ENCODE peak calls at places on chromosomes 13 and 19, in five cellular contexts. J is CD4-positive, alpha-beta T cell; X is neural crest cell; C is AG04449; K is mesothelial cell of epicardium. W is an unnamed sample.

GRCh38 chr13:111329641-111330040 is 9.2 kb downstream of the TEX29 start:
- DNase-seq in J (no peak), X (no peak), C (no peak), K (no peak), W (no peak)

GRCh38 chr19:1133471-1133929 is 29.7 kb downstream of the GPX4 start:
- DNase-seq in J (peak; percentile 63), X (no peak), C (no peak), K (no peak), W (no peak)

GRCh38 chr13:77874406-77874805 is 44.2 kb downstream of the EDNRB start:
- DNase-seq in J (no peak), X (no peak), C (no peak), K (no peak), W (no peak)

GRCh38 chr13:107518292-107518691 is 697.0 kb downstream of the LIG4 start:
- DNase-seq in J (no peak), X (no peak), C (no peak), K (no peak), W (no peak)

GRCh38 chr13:110520431-110521295 is 40.9 kb downstream of the RAB20 start:
- DNase-seq in J (no peak), X (no peak), C (no peak), K (no peak), W (no peak)

GRCh38 chr19:1113278-1113985 is 9.6 kb downstream of the GPX4 start:
- DNase-seq in J (peak; percentile 78), X (peak; percentile 95), C (peak; percentile 47), K (peak; percentile 92), W (peak; percentile 92)

GRCh38 chr13:61146158-61146557 is 269.5 kb downstream of the PCDH20 start:
- DNase-seq in J (no peak), X (no peak), C (no peak), K (no peak), W (no peak)

GRCh38 chr19:51703655-51704515 is 10.8 kb downstream of the SPACA6 start:
- DNase-seq in J (peak; percentile 94), X (peak; percentile 93), C (peak; percentile 53), K (peak; percentile 93), W (peak; percentile 82)

GRCh38 chr13:93003531-93003930 is 223.1 kb upstream of the GPC6 start:
- DNase-seq in J (no peak), X (no peak), C (no peak), K (no peak), W (no peak)

GRCh38 chr19:489418-490196 is 6.7 kb upstream of the MADCAM1 start:
- DNase-seq in J (no peak), X (no peak), C (no peak), K (no peak), W (no peak)

GRCh38 chr19:46976845-46977320 is 42.8 kb upstream of the NPAS1 start:
- DNase-seq in J (no peak), X (no peak), C (no peak), K (no peak), W (peak; percentile 74)

GRCh38 chr19:1087813-1088418 is 7.3 kb downstream of the POLR2E start:
- DNase-seq in J (peak; percentile 52), X (no peak), C (no peak), K (no peak), W (no peak)

GRCh38 chr13:87536499-87536898 is 134.7 kb upstream of the SLITRK5 start:
- DNase-seq in J (no peak), X (no peak), C (no peak), K (no peak), W (no peak)

GRCh38 chr19:42074513-42075363 is 1.2 kb upstream of the ZNF574 start:
- DNase-seq in J (no peak), X (no peak), C (no peak), K (no peak), W (no peak)

GRCh38 chr13:27493981-27494380 is 43.6 kb upstream of the MTIF3 start:
- DNase-seq in J (no peak), X (no peak), C (no peak), K (no peak), W (no peak)

GRCh38 chr13:73300718-73301425 is 242.1 kb downstream of the KLF5 start:
- DNase-seq in J (no peak), X (no peak), C (no peak), K (no peak), W (no peak)

GRCh38 chr19:17677002-17677401 is 11.2 kb downstream of the UNC13A start:
- DNase-seq in J (no peak), X (no peak), C (no peak), K (no peak), W (no peak)

GRCh38 chr13:41960195-41960699 is 662 bp downstream of the VWA8 start:
- DNase-seq in J (no peak), X (no peak), C (no peak), K (no peak), W (peak; percentile 5)

GRCh38 chr19:28359819-28360414 is 853.0 kb downstream of the UQCRFS1 start:
- DNase-seq in J (no peak), X (no peak), C (no peak), K (no peak), W (no peak)

GRCh38 chr13:66748712-66749111 is 481.4 kb downstream of the PCDH9 start:
- DNase-seq in J (no peak), X (no peak), C (no peak), K (no peak), W (no peak)

GRCh38 chr13:90272356-90272755 is 1075.1 kb upstream of the MIR17HG start:
- DNase-seq in J (no peak), X (no peak), C (no peak), K (no peak), W (peak; percentile 31)

GRCh38 chr13:63864171-63864902 is 2448.7 kb upstream of the PCDH20 start:
- DNase-seq in J (no peak), X (no peak), C (no peak), K (no peak), W (no peak)

GRCh38 chr19:38614289-38614688 is 3.5 kb downstream of the MAP4K1 start:
- DNase-seq in J (no peak), X (no peak), C (no peak), K (no peak), W (no peak)

GRCh38 chr19:20067898-20068297 is 9.9 kb upstream of the ZNF90 start:
- DNase-seq in J (no peak), X (no peak), C (no peak), K (no peak), W (no peak)

GRCh38 chr13:102693781-102694180 is 1.1 kb downstream of the METTL21C start:
- DNase-seq in J (no peak), X (no peak), C (no peak), K (no peak), W (peak; percentile 32)

GRCh38 chr19:49564616-49565045 is 15.7 kb downstream of the NOSIP start:
- DNase-seq in J (no peak), X (no peak), C (no peak), K (no peak), W (no peak)

GRCh38 chr19:7748756-7749155 is 1.4 kb upstream of the CD209 start:
- DNase-seq in J (no peak), X (no peak), C (no peak), K (no peak), W (peak; percentile 13)

GRCh38 chr19:9934132-9934950 is 2.0 kb downstream of the OLFM2 start:
- DNase-seq in J (peak; percentile 80), X (peak; percentile 95), C (no peak), K (peak; percentile 82), W (peak; percentile 45)

GRCh38 chr13:45209229-45209628 is 8.4 kb upstream of the KCTD4 start:
- DNase-seq in J (no peak), X (no peak), C (no peak), K (no peak), W (no peak)

GRCh38 chr19:1884719-1885334 is 469 bp downstream of the ABHD17A start:
- DNase-seq in J (no peak), X (no peak), C (no peak), K (no peak), W (no peak)

GRCh38 chr13:46844431-46844830 is 47.5 kb upstream of the ESD start:
- DNase-seq in J (no peak), X (no peak), C (no peak), K (no peak), W (no peak)

GRCh38 chr13:75635101-75635620 is 969 bp upstream of the LMO7 start:
- DNase-seq in J (no peak), X (no peak), C (no peak), K (no peak), W (peak; percentile 48)

GRCh38 chr13:86882107-86882506 is 789.1 kb upstream of the SLITRK5 start:
- DNase-seq in J (no peak), X (no peak), C (no peak), K (no peak), W (no peak)

GRCh38 chr19:53553865-53554791 is 16.2 kb downstream of the ZNF331 start:
- DNase-seq in J (peak; percentile 85), X (no peak), C (no peak), K (no peak), W (peak; percentile 72)

GRCh38 chr19:55196803-55197202 is 12.5 kb downstream of the PTPRH start:
- DNase-seq in J (no peak), X (no peak), C (no peak), K (no peak), W (peak; percentile 11)

GRCh38 chr19:2429917-2430570 is 2.7 kb upstream of the TIMM13 start:
- DNase-seq in J (no peak), X (no peak), C (no peak), K (no peak), W (no peak)

GRCh38 chr13:32878172-32878571 is 138.1 kb upstream of the KL start:
- DNase-seq in J (no peak), X (no peak), C (no peak), K (no peak), W (peak; percentile 39)

GRCh38 chr19:48363500-48363809 is 285 bp downstream of the TMEM143 start:
- DNase-seq in J (no peak), X (no peak), C (no peak), K (no peak), W (no peak)

GRCh38 chr19:4580021-4580901 is 20.8 kb upstream of the SEMA6B start:
- DNase-seq in J (no peak), X (no peak), C (no peak), K (no peak), W (no peak)
- TF ChIP-seq CTCF in J (no peak), X (no peak), C (peak; percentile 31), K (no peak), W (peak; percentile 45)

GRCh38 chr13:30959678-30960077 is 27.2 kb downstream of the TEX26 start:
- DNase-seq in J (no peak), X (no peak), C (no peak), K (no peak), W (no peak)
- TF ChIP-seq CTCF in J (no peak), X (no peak), C (no peak), K (no peak), W (no peak)

GRCh38 chr19:15173746-15174404 is 26.9 kb downstream of the NOTCH3 start:
- DNase-seq in J (no peak), X (no peak), C (no peak), K (no peak), W (peak; percentile 20)
- TF ChIP-seq CTCF in J (no peak), X (no peak), C (no peak), K (no peak), W (peak; percentile 60)

DNA sequence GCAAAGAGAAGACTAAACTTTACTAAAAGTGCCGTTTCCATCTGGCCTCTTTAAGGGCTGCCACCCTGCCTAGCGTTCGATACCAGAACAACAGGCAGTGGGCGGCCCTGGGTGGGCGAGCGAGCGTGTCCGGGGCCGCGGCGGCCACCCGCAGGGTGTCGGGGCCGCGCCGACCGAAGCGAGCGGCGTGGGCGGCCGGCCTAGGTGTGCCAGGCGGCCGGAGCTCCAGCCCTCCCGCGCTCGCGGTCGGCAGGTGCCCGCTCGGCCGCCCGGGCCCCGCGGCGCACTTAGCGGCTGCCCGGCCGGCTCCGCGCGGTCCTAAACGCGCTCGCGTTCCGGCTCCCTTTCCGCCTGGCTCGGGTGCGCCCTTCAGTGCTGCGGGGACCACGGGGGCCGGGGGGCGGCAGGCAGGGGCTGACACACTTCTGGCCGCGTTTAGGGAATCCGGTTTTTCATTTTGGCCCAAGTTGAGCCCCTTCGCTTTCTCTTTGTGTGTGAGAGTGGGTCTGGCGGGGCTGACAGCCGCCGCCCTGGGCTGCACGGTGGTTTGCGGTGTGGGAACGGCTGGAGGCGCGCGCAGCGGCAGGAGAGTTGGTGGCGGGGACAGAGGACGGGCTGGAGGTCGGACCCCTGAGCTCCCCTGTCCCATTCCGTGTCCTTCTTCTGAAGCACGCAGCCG is 2.9 kb downstream of the FGF9 start:
- DNase-seq in J (no peak), X (peak; percentile 57), C (no peak), K (no peak), W (no peak)
- TF ChIP-seq CTCF in J (peak; percentile 18), X (peak; percentile 60), C (no peak), K (no peak), W (no peak)

W was measured in HFFc6.